ENCODE peak calls at places on chromosomes 5 and 9, in ten cellular contexts. F, A, X, T, W, B, K, M, S and L are unnamed samples.

GRCh38 chr5:17415282-17415681 is 82.7 kb upstream of the TAF11L2 start:
- DNase-seq in M (no peak), W (no peak), K (peak; percentile 20), F (no peak), X (no peak), S (peak; percentile 62), B (no peak), A (no peak), T (no peak), L (no peak)

GRCh38 chr5:122163151-122164069 is 34.1 kb downstream of the ZNF474 start:
- DNase-seq in B (no peak), A (no peak), F (no peak), S (no peak), T (no peak), W (no peak), X (peak; percentile 74), M (no peak), K (peak; percentile 84), L (no peak)

GRCh38 chr5:151670074-151670686 is 16.5 kb downstream of the SPARC start:
- DNase-seq in M (no peak), X (no peak), K (peak; percentile 81), T (no peak), S (no peak), W (no peak), A (no peak), B (no peak), F (no peak), L (peak; percentile 62)

GRCh38 chr5:130398825-130399224 is 494.6 kb downstream of the CHSY3 start:
- DNase-seq in T (no peak), K (no peak), B (no peak), F (no peak), A (no peak), X (no peak), M (no peak), W (no peak), S (no peak), L (no peak)

GRCh38 chr5:173760461-173761181 is 127.5 kb upstream of the CPEB4 start:
- DNase-seq in W (no peak), B (no peak), T (no peak), K (no peak), F (no peak), A (no peak), X (no peak), S (no peak), M (no peak), L (no peak)

GRCh38 chr5:16578474-16578883 is 38.3 kb downstream of the RETREG1 start:
- DNase-seq in X (no peak), A (no peak), F (no peak), M (peak; percentile 52), T (no peak), B (no peak), W (no peak), K (no peak), S (no peak), L (no peak)

GRCh38 chr5:153745778-153746420 is 255.4 kb downstream of the GRIA1 start:
- DNase-seq in K (no peak), M (no peak), B (no peak), X (no peak), S (no peak), W (no peak), A (no peak), T (no peak), F (no peak), L (no peak)

GRCh38 chr9:95981741-95982390 is 106.4 kb downstream of the ERCC6L2 start:
- DNase-seq in W (no peak), B (peak; percentile 55), A (no peak), F (no peak), K (no peak), T (no peak), X (no peak), S (peak; percentile 50), M (no peak), L (no peak)

GRCh38 chr9:93580654-93581380 is 4.4 kb downstream of the PHF2 start:
- DNase-seq in K (no peak), A (no peak), X (no peak), S (no peak), T (no peak), B (no peak), F (no peak), M (peak; percentile 56), W (no peak), L (no peak)

GRCh38 chr5:147472669-147473131 is 37.2 kb downstream of the DPYSL3 start:
- DNase-seq in A (no peak), B (no peak), T (no peak), K (no peak), S (no peak), F (no peak), X (no peak), W (no peak), M (no peak), L (no peak)

GRCh38 chr9:136110082-136111061 is 8.3 kb downstream of the TMEM250 start:
- DNase-seq in F (peak; percentile 55), K (peak; percentile 41), W (no peak), B (no peak), T (peak; percentile 31), M (no peak), A (no peak), S (no peak), X (no peak), L (no peak)

GRCh38 chr5:30387974-30388632 is 805.4 kb upstream of the CDH6 start:
- DNase-seq in K (no peak), T (no peak), W (no peak), A (peak; percentile 27), M (no peak), S (no peak), F (no peak), B (no peak), X (no peak), L (no peak)

GRCh38 chr5:1725641-1726468 is 73.8 kb downstream of the MRPL36 start:
- DNase-seq in B (no peak), A (no peak), X (no peak), T (no peak), W (no peak), K (peak; percentile 8), F (no peak), S (peak; percentile 29), M (peak; percentile 56), L (peak; percentile 24)

GRCh38 chr9:128163027-128163515 is 3.0 kb downstream of the BBLN start:
- DNase-seq in B (no peak), M (no peak), X (no peak), F (no peak), A (no peak), W (no peak), T (no peak), S (no peak), K (no peak), L (no peak)

GRCh38 chr5:96775050-96775449 is 32.7 kb downstream of the ERAP1 start:
- DNase-seq in B (no peak), F (no peak), S (no peak), M (no peak), W (no peak), X (no peak), T (no peak), A (no peak), K (no peak), L (no peak)
- H3K36me3 ChIP-seq in B (peaks cover 94% of the 10 kb centered on the region), F (no peaks in the 10 kb centered on the region), S (peaks cover 98% of the 10 kb centered on the region), M (peaks cover 91% of the 10 kb centered on the region), W (peaks cover 99% of the 10 kb centered on the region), X (no peaks in the 10 kb centered on the region), T (peaks cover 58% of the 10 kb centered on the region), A (peaks cover 50% of the 10 kb centered on the region), K (peaks cover 40% of the 10 kb centered on the region), L (no peaks in the 10 kb centered on the region)

DNA sequence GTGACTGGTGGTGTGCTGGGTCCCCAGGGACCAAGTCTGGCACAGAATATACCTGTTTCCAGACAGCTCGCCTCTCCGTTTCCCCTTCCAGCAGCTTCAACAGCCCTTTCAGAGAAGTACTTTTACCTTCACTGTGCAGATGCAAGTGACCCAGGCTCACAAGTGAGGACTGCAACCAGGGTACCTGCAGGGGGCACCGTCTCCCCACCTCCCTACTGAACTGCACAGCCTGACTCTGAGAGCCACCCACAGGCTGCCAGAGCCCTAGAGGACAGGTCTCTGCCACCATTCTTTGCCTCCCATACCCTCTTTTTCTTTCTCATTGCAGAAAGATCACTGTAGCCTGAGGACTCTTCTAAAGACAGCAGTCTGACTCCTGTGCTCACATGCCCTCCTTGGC is 15.4 kb downstream of the IL9 start:
- DNase-seq in M (no peak), K (no peak), T (no peak), W (no peak), X (no peak), F (no peak), A (peak; percentile 27), B (no peak), S (no peak), L (no peak)
- H3K27me3 ChIP-seq in M (no peaks in the 10 kb centered on the region), K (peaks cover 9% of the 10 kb centered on the region), T (no peaks in the 10 kb centered on the region), W (no peaks in the 10 kb centered on the region), X (peaks cover 11% of the 10 kb centered on the region), F (no peaks in the 10 kb centered on the region), A (no peaks in the 10 kb centered on the region), B (no peaks in the 10 kb centered on the region), S (no peaks in the 10 kb centered on the region), L (no peaks in the 10 kb centered on the region)

GRCh38 chr5:113201715-113202114 is 225.1 kb downstream of the DCP2 start:
- DNase-seq in W (no peak), A (no peak), B (no peak), X (no peak), M (no peak), F (no peak), S (no peak), T (no peak), K (peak; percentile 15), L (no peak)
- H3K4me3 ChIP-seq in W (peak overlapping the region; percentile 52), A (no peak overlapping the region), B (no peak overlapping the region), X (no peak overlapping the region), M (no peak overlapping the region), F (no peak overlapping the region), S (no peak overlapping the region), T (no peak overlapping the region), K (peak overlapping the region; percentile 27), L (no peak overlapping the region)

DNA sequence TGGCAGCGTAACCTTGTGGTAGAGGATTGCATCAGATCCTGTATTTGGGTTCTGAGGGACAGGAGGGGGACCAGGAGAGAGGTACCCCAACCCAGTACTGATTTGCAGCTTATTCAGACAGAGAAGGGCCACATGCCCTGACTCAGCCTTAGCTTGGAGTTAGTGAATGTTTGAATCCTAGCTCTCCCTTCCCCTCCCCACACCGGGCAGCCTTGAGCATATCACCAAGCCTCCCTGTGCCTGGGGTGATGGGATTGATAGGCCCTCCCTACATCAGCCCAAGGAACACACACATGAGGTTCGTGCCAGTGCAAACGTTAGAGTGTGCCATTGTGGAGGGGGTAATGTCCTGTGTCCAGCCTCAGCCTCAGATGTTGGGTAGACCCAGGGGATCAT is 71.9 kb downstream of the AMBP start:
- DNase-seq in X (no peak), W (no peak), M (peak; percentile 49), K (no peak), A (no peak), B (no peak), T (no peak), F (no peak), S (no peak), L (peak; percentile 6)
- H3K36me3 ChIP-seq in X (no peaks in the 10 kb centered on the region), W (no peaks in the 10 kb centered on the region), M (peaks cover 15% of the 10 kb centered on the region), K (peaks cover 13% of the 10 kb centered on the region), A (peaks cover 34% of the 10 kb centered on the region), B (no peaks in the 10 kb centered on the region), T (no peaks in the 10 kb centered on the region), F (no peaks in the 10 kb centered on the region), S (peaks cover 87% of the 10 kb centered on the region), L (no peaks in the 10 kb centered on the region)